ENCODE peak calls at places on chromosomes 2 and 18, in five cellular contexts. D is HCT116, F is RWPE1, E is gastrocnemius medialis, P is choroid plexus epithelial cell. Z is an unnamed sample.

GRCh38 chr2:170813611-170814550 is 2.8 kb upstream of the GAD1 start:
- DNase-seq in P (peak; percentile 63), E (no peak), D (no peak), F (peak; percentile 48), Z (peak; percentile 37)

GRCh38 chr2:180004731-180005130 is 2.4 kb downstream of the CWC22 start:
- DNase-seq in D (no peak), P (no peak), F (no peak), E (no peak), Z (no peak)

GRCh38 chr18:2104620-2105462 is 466.5 kb downstream of the METTL4 start:
- DNase-seq in D (peak; percentile 31), P (peak; percentile 77), E (no peak), F (peak; percentile 56), Z (peak; percentile 72)

GRCh38 chr2:8138923-8139667 is 542.8 kb upstream of the ID2 start:
- DNase-seq in P (no peak), E (no peak), D (no peak), F (no peak), Z (peak; percentile 67)

GRCh38 chr18:67218556-67218955 is 298.0 kb downstream of the DSEL start:
- DNase-seq in P (no peak), F (no peak), D (no peak), E (no peak), Z (no peak)

GRCh38 chr2:52695731-52696130 is 1071.9 kb upstream of the CHAC2 start:
- DNase-seq in D (no peak), F (no peak), E (no peak), P (peak; percentile 26), Z (no peak)

GRCh38 chr2:55364189-55365055 is 55.2 kb downstream of the CCDC88A start:
- DNase-seq in F (peak; percentile 65), P (peak; percentile 98), D (no peak), E (peak; percentile 36), Z (peak; percentile 92)

GRCh38 chr2:105118960-105119359 is 81.1 kb downstream of the MRPS9 start:
- DNase-seq in D (no peak), F (no peak), E (no peak), P (no peak), Z (no peak)

GRCh38 chr2:219836647-219837177 is 209.3 kb downstream of the SLC4A3 start:
- DNase-seq in F (peak; percentile 11), E (no peak), D (no peak), P (peak; percentile 55), Z (peak; percentile 11)
- TF ChIP-seq CTCF in F (peak; percentile 51), E (no peak), D (peak; percentile 18), P (peak; percentile 51), Z (peak; percentile 29)

GRCh38 chr2:238158807-238159539 is at the start of gene ERFE:
- DNase-seq in D (no peak), P (peak; percentile 35), F (peak; percentile 69), E (no peak), Z (peak; percentile 74)
- TF ChIP-seq CTCF in D (no peak), P (peak; percentile 33), F (peak; percentile 77), E (no peak), Z (peak; percentile 9)

GRCh38 chr2:28958689-28959088 is 22.4 kb upstream of the TOGARAM2 start:
- DNase-seq in E (peak; percentile 74), D (peak; percentile 37), F (peak; percentile 81), P (peak; percentile 93), Z (peak; percentile 85)

GRCh38 chr2:28956415-28956826 is 24.7 kb upstream of the TOGARAM2 start:
- DNase-seq in P (peak; percentile 70), E (no peak), D (peak; percentile 18), F (peak; percentile 47), Z (peak; percentile 90)

GRCh38 chr2:28960401-28960800 is 20.7 kb upstream of the TOGARAM2 start:
- DNase-seq in P (peak; percentile 56), E (no peak), F (no peak), D (no peak), Z (no peak)

GRCh38 chr2:28955492-28955891 is 25.6 kb upstream of the TOGARAM2 start:
- DNase-seq in F (no peak), P (no peak), D (no peak), E (no peak), Z (no peak)

GRCh38 chr2:28956890-28957289 is 24.2 kb upstream of the TOGARAM2 start:
- DNase-seq in D (peak; percentile 44), F (no peak), P (peak; percentile 45), E (no peak), Z (peak; percentile 77)
- TF ChIP-seq CTCF in D (peak; percentile 50), F (peak; percentile 85), P (peak; percentile 56), E (peak; percentile 65), Z (peak; percentile 11)

DNA sequence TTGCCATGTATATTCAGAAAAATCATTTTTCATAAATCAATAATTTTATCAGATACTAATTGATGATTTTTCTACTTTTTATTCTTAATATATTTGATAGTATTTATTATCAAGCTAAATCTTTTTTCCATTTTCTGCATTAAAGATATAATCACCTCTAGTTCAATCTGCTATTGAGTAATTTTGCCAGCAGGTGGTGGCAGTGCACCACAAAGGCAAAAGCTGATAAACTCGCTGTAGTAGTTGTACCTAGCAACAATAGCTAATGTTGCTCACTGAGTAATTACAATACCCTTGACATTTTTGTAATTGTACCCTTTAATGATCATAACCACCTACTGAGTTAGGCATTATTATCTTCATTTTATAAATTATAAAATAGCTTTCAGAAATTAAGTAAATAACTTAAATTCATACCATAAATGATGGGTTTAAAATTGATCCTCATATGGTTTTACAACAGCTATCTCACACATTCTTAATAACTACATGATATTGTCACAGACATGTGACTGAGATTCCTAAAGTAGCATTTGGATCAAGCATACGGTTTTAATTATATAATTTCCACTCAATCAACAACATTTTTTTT is 52.0 kb upstream of the CALCRL start:
- DNase-seq in D (peak; percentile 54), E (no peak), F (peak; percentile 42), P (peak; percentile 79), Z (peak; percentile 76)
- TF ChIP-seq CTCF in D (peak; percentile 94), E (peak; percentile 91), F (peak; percentile 81), P (peak; percentile 85), Z (peak; percentile 68)

DNA sequence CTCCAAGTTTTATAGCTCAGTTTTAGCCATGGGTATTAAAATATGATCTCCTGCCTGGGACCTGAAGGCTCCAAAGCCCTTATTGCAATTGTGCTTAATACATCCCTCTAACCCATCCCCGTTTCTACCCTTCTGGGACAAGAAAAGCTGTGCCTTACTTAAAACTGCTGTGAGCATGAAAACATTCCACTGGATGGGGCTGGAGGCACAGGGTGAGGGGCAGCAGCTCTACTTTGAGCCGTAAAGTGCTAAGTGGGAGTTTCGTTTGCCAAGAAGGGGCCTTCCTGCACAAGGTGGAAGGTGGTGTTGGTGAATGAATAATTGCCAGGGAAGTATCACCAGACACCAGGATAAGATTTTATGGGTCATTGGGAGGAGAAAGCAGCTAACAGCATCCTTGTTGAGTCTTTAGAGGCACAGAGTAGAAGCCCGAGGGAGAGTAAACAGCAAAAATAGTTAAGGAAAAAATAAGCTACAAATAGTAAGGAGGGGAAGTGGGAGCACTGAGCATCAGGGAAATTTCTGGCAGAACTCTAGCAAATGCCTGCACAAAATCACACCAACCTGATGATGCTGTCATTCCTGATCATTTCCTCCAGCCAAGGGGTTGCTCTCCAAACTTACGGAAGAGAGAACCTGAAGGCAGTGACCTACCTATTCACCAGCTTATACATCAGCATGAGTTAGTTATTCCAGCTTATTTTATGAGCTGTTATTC is 218.4 kb downstream of the MREG start:
- DNase-seq in E (no peak), P (peak; percentile 75), F (no peak), D (no peak), Z (no peak)
- TF ChIP-seq CTCF in E (no peak), P (peak; percentile 52), F (no peak), D (no peak), Z (no peak)

GRCh38 chr2:48711343-48711742 is 44.2 kb downstream of the LHCGR start:
- DNase-seq in D (no peak), P (peak; percentile 62), E (no peak), F (no peak), Z (peak; percentile 8)
- TF ChIP-seq CTCF in D (no peak), P (no peak), E (no peak), F (no peak), Z (no peak)

GRCh38 chr2:41869542-41870256 is 178.1 kb upstream of the PKDCC start:
- DNase-seq in P (peak; percentile 79), F (peak; percentile 68), D (peak; percentile 34), E (peak; percentile 42), Z (peak; percentile 33)
- TF ChIP-seq CTCF in P (peak; percentile 93), F (peak; percentile 53), D (peak; percentile 86), E (peak; percentile 81), Z (peak; percentile 79)

DNA sequence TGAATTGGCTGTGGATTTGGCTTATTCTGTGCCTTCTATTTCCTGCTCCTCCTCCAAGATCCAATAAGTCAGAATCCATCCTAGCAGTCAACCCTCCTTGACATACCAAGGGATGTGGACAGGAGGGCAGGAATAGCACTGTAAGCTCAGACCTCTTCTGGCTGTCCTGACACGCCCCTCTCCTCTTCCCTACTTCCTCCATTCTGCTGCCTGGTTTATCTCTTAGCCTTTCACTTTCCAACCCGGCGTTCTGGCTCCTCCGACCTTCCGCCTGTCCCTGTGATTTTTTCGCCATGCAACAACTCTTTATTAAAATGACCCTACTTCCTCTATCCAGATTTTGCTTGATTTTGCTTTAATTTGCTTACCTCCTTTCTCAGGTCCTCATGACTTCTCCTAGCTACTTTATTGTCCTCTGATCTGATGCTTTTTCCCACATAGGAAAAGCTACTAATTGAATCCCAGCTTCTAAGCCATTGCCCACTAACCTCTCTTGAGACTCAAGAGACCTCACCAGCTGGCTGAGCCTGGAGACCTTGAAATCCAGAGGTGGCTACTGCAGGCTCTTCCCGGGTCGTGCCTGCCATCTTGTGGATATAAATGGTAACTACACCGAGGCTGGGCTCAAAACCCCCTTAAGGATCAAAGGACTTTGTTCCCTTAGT is 139.6 kb downstream of the AKAIN1 start:
- DNase-seq in D (peak; percentile 21), E (peak; percentile 17), F (peak; percentile 50), P (peak; percentile 56), Z (no peak)
- TF ChIP-seq CTCF in D (no peak), E (peak; percentile 24), F (peak; percentile 79), P (peak; percentile 73), Z (peak; percentile 66)